ENCODE peak calls at places on chromosomes 7 and 10, in four cellular contexts. One of them, this sample, is unnamed.

GRCh38 chr10:102642553-102643345 is 1.5 kb upstream of the TRIM8 start:
- DNase-seq in NCI-H510A treated with DMSO at 0.1 percent for 48 hours: peak; percentile 50
- DNase-seq in fibroblast of lung: peak; percentile 74
- DNase-seq in lower lobe of right lung: peak; percentile 76
- DNase-seq in this sample: no peak

GRCh38 chr10:88272186-88272585 is 310.9 kb downstream of the RNLS start:
- DNase-seq in fibroblast of lung: no peak
- DNase-seq in lower lobe of right lung: no peak
- DNase-seq in NCI-H510A treated with DMSO at 0.1 percent for 48 hours: no peak
- DNase-seq in this sample: no peak

GRCh38 chr7:47266131-47266706 is 315.7 kb downstream of the TNS3 start:
- DNase-seq in NCI-H510A treated with DMSO at 0.1 percent for 48 hours: peak; percentile 38
- DNase-seq in lower lobe of right lung: peak; percentile 48
- DNase-seq in fibroblast of lung: peak; percentile 89
- DNase-seq in this sample: peak; percentile 69

GRCh38 chr10:110868981-110869380 is 2.7 kb upstream of the PDCD4 start:
- DNase-seq in fibroblast of lung: no peak
- DNase-seq in NCI-H510A treated with DMSO at 0.1 percent for 48 hours: no peak
- DNase-seq in lower lobe of right lung: no peak
- DNase-seq in this sample: no peak

GRCh38 chr10:6574777-6575176 is 5.3 kb downstream of the PRKCQ start:
- DNase-seq in NCI-H510A treated with DMSO at 0.1 percent for 48 hours: no peak
- DNase-seq in fibroblast of lung: no peak
- DNase-seq in lower lobe of right lung: no peak
- DNase-seq in this sample: no peak

GRCh38 chr10:72794260-72794659 is 99.3 kb upstream of the OIT3 start:
- DNase-seq in lower lobe of right lung: no peak
- DNase-seq in fibroblast of lung: peak; percentile 41
- DNase-seq in NCI-H510A treated with DMSO at 0.1 percent for 48 hours: no peak
- DNase-seq in this sample: no peak

GRCh38 chr7:149474309-149475120 is 13.7 kb upstream of the ZNF777 start:
- DNase-seq in fibroblast of lung: no peak
- DNase-seq in lower lobe of right lung: no peak
- DNase-seq in NCI-H510A treated with DMSO at 0.1 percent for 48 hours: no peak
- DNase-seq in this sample: no peak

GRCh38 chr10:30671011-30671616 is 41.6 kb upstream of the LYZL2 start:
- DNase-seq in fibroblast of lung: peak; percentile 85
- DNase-seq in lower lobe of right lung: no peak
- DNase-seq in NCI-H510A treated with DMSO at 0.1 percent for 48 hours: peak; percentile 62
- DNase-seq in this sample: peak; percentile 40

GRCh38 chr10:118957966-118958365 is 71.5 kb upstream of the NANOS1 start:
- DNase-seq in NCI-H510A treated with DMSO at 0.1 percent for 48 hours: no peak
- DNase-seq in fibroblast of lung: no peak
- DNase-seq in lower lobe of right lung: no peak
- DNase-seq in this sample: no peak